ENCODE peak calls at places on chromosomes 3 and 15, in six cellular contexts. One of them, this sample, is unnamed.

GRCh38 chr3:125374501-125374995 is 577 bp downstream of the ZNF148 start:
- DNase-seq in Daoy: peak; percentile 41
- DNase-seq in NCI-H748 treated with DMSO at 0.1 percent for 48 hours: peak; percentile 21
- DNase-seq in activated naive CD8-positive, alpha-beta T cell treated with anti-CD3 and anti-CD28 coated beads for 36 hours: no peak
- DNase-seq in endodermal cell: peak; percentile 83
- DNase-seq in DMS79: peak; percentile 18
- DNase-seq in this sample: no peak

GRCh38 chr3:20974389-20974788 is 776.6 kb downstream of the ZNF385D start:
- DNase-seq in Daoy: no peak
- DNase-seq in endodermal cell: peak; percentile 57
- DNase-seq in activated naive CD8-positive, alpha-beta T cell treated with anti-CD3 and anti-CD28 coated beads for 36 hours: no peak
- DNase-seq in NCI-H748 treated with DMSO at 0.1 percent for 48 hours: no peak
- DNase-seq in DMS79: no peak
- DNase-seq in this sample: no peak

GRCh38 chr3:3088066-3088465 is 22.1 kb downstream of the IL5RA start:
- DNase-seq in endodermal cell: no peak
- DNase-seq in DMS79: no peak
- DNase-seq in Daoy: no peak
- DNase-seq in NCI-H748 treated with DMSO at 0.1 percent for 48 hours: no peak
- DNase-seq in activated naive CD8-positive, alpha-beta T cell treated with anti-CD3 and anti-CD28 coated beads for 36 hours: no peak
- DNase-seq in this sample: no peak

GRCh38 chr3:5004319-5005152 is 25.3 kb downstream of the BHLHE40 start:
- DNase-seq in DMS79: no peak
- DNase-seq in endodermal cell: peak; percentile 42
- DNase-seq in Daoy: no peak
- DNase-seq in activated naive CD8-positive, alpha-beta T cell treated with anti-CD3 and anti-CD28 coated beads for 36 hours: no peak
- DNase-seq in NCI-H748 treated with DMSO at 0.1 percent for 48 hours: no peak
- DNase-seq in this sample: no peak

GRCh38 chr3:86988235-86988634 is 2.7 kb downstream of the VGLL3 start:
- DNase-seq in activated naive CD8-positive, alpha-beta T cell treated with anti-CD3 and anti-CD28 coated beads for 36 hours: no peak
- DNase-seq in endodermal cell: no peak
- DNase-seq in DMS79: no peak
- DNase-seq in Daoy: peak; percentile 61
- DNase-seq in NCI-H748 treated with DMSO at 0.1 percent for 48 hours: no peak
- DNase-seq in this sample: no peak

GRCh38 chr15:29204356-29204755 is 65.3 kb downstream of the NSMCE3 start:
- DNase-seq in endodermal cell: no peak
- DNase-seq in Daoy: no peak
- DNase-seq in NCI-H748 treated with DMSO at 0.1 percent for 48 hours: no peak
- DNase-seq in DMS79: no peak
- DNase-seq in activated naive CD8-positive, alpha-beta T cell treated with anti-CD3 and anti-CD28 coated beads for 36 hours: no peak
- DNase-seq in this sample: no peak

GRCh38 chr3:193594946-193595689 is 2.1 kb downstream of the OPA1 start:
- DNase-seq in NCI-H748 treated with DMSO at 0.1 percent for 48 hours: no peak
- DNase-seq in activated naive CD8-positive, alpha-beta T cell treated with anti-CD3 and anti-CD28 coated beads for 36 hours: no peak
- DNase-seq in DMS79: no peak
- DNase-seq in endodermal cell: no peak
- DNase-seq in Daoy: peak; percentile 13
- DNase-seq in this sample: no peak

GRCh38 chr3:113496924-113497323 is 18.0 kb downstream of the SPICE1 start:
- DNase-seq in NCI-H748 treated with DMSO at 0.1 percent for 48 hours: no peak
- DNase-seq in DMS79: no peak
- DNase-seq in activated naive CD8-positive, alpha-beta T cell treated with anti-CD3 and anti-CD28 coated beads for 36 hours: no peak
- DNase-seq in endodermal cell: no peak
- DNase-seq in Daoy: peak; percentile 5
- DNase-seq in this sample: no peak

GRCh38 chr3:106161236-106161635 is 292.4 kb upstream of the CBLB start:
- DNase-seq in NCI-H748 treated with DMSO at 0.1 percent for 48 hours: no peak
- DNase-seq in endodermal cell: no peak
- DNase-seq in DMS79: no peak
- DNase-seq in Daoy: no peak
- DNase-seq in activated naive CD8-positive, alpha-beta T cell treated with anti-CD3 and anti-CD28 coated beads for 36 hours: no peak
- DNase-seq in this sample: no peak

GRCh38 chr15:58495836-58496501 is 64.2 kb downstream of the LIPC start:
- DNase-seq in Daoy: no peak
- DNase-seq in NCI-H748 treated with DMSO at 0.1 percent for 48 hours: no peak
- DNase-seq in activated naive CD8-positive, alpha-beta T cell treated with anti-CD3 and anti-CD28 coated beads for 36 hours: no peak
- DNase-seq in DMS79: no peak
- DNase-seq in endodermal cell: no peak
- DNase-seq in this sample: no peak

GRCh38 chr3:114451561-114452018 is 157.8 kb downstream of the TIGIT start:
- DNase-seq in Daoy: peak; percentile 13
- DNase-seq in DMS79: peak; percentile 45
- DNase-seq in activated naive CD8-positive, alpha-beta T cell treated with anti-CD3 and anti-CD28 coated beads for 36 hours: no peak
- DNase-seq in endodermal cell: no peak
- DNase-seq in NCI-H748 treated with DMSO at 0.1 percent for 48 hours: peak; percentile 2
- DNase-seq in this sample: no peak

GRCh38 chr15:63490345-63491034 is 13.9 kb upstream of the USP3 start:
- DNase-seq in NCI-H748 treated with DMSO at 0.1 percent for 48 hours: no peak
- DNase-seq in endodermal cell: peak; percentile 67
- DNase-seq in Daoy: no peak
- DNase-seq in activated naive CD8-positive, alpha-beta T cell treated with anti-CD3 and anti-CD28 coated beads for 36 hours: no peak
- DNase-seq in DMS79: no peak
- DNase-seq in this sample: no peak

GRCh38 chr15:67884009-67884408 is 44.2 kb upstream of the RNU6-1 start:
- DNase-seq in activated naive CD8-positive, alpha-beta T cell treated with anti-CD3 and anti-CD28 coated beads for 36 hours: no peak
- DNase-seq in DMS79: no peak
- DNase-seq in endodermal cell: no peak
- DNase-seq in NCI-H748 treated with DMSO at 0.1 percent for 48 hours: no peak
- DNase-seq in Daoy: no peak
- DNase-seq in this sample: no peak

GRCh38 chr3:27720899-27721716 is 1.0 kb downstream of the EOMES start:
- DNase-seq in activated naive CD8-positive, alpha-beta T cell treated with anti-CD3 and anti-CD28 coated beads for 36 hours: no peak
- DNase-seq in NCI-H748 treated with DMSO at 0.1 percent for 48 hours: no peak
- DNase-seq in endodermal cell: peak; percentile 90
- DNase-seq in Daoy: no peak
- DNase-seq in DMS79: peak; percentile 22
- DNase-seq in this sample: no peak

GRCh38 chr3:197555281-197556261 is at the start of gene BDH1:
- DNase-seq in DMS79: peak; percentile 54
- DNase-seq in endodermal cell: peak; percentile 87
- DNase-seq in Daoy: peak; percentile 67
- DNase-seq in activated naive CD8-positive, alpha-beta T cell treated with anti-CD3 and anti-CD28 coated beads for 36 hours: peak; percentile 86
- DNase-seq in NCI-H748 treated with DMSO at 0.1 percent for 48 hours: peak; percentile 3
- DNase-seq in this sample: no peak

GRCh38 chr3:32403663-32404062 is 12.0 kb downstream of the CMTM7 start:
- DNase-seq in DMS79: peak; percentile 7
- DNase-seq in activated naive CD8-positive, alpha-beta T cell treated with anti-CD3 and anti-CD28 coated beads for 36 hours: no peak
- DNase-seq in Daoy: no peak
- DNase-seq in endodermal cell: no peak
- DNase-seq in NCI-H748 treated with DMSO at 0.1 percent for 48 hours: peak; percentile 21
- DNase-seq in this sample: no peak

GRCh38 chr15:65730560-65731172 is 61.4 kb downstream of the DENND4A start:
- DNase-seq in DMS79: no peak
- DNase-seq in activated naive CD8-positive, alpha-beta T cell treated with anti-CD3 and anti-CD28 coated beads for 36 hours: no peak
- DNase-seq in NCI-H748 treated with DMSO at 0.1 percent for 48 hours: no peak
- DNase-seq in endodermal cell: no peak
- DNase-seq in Daoy: no peak
- DNase-seq in this sample: no peak

GRCh38 chr3:148551767-148552260 is 145.9 kb upstream of the AGTR1 start:
- DNase-seq in activated naive CD8-positive, alpha-beta T cell treated with anti-CD3 and anti-CD28 coated beads for 36 hours: no peak
- DNase-seq in DMS79: no peak
- DNase-seq in Daoy: no peak
- DNase-seq in NCI-H748 treated with DMSO at 0.1 percent for 48 hours: no peak
- DNase-seq in endodermal cell: no peak
- DNase-seq in this sample: no peak

GRCh38 chr3:4898454-4899313 is 80.6 kb upstream of the BHLHE40 start:
- DNase-seq in NCI-H748 treated with DMSO at 0.1 percent for 48 hours: no peak
- DNase-seq in DMS79: no peak
- DNase-seq in activated naive CD8-positive, alpha-beta T cell treated with anti-CD3 and anti-CD28 coated beads for 36 hours: peak; percentile 21
- DNase-seq in endodermal cell: no peak
- DNase-seq in Daoy: peak; percentile 8
- DNase-seq in this sample: no peak

GRCh38 chr15:35289029-35289617 is 204.0 kb upstream of the NANOGP8 start:
- DNase-seq in Daoy: peak; percentile 34
- DNase-seq in NCI-H748 treated with DMSO at 0.1 percent for 48 hours: no peak
- DNase-seq in DMS79: no peak
- DNase-seq in activated naive CD8-positive, alpha-beta T cell treated with anti-CD3 and anti-CD28 coated beads for 36 hours: no peak
- DNase-seq in endodermal cell: no peak
- DNase-seq in this sample: no peak

GRCh38 chr3:131819656-131820055 is 215.2 kb downstream of the CPNE4 start:
- DNase-seq in activated naive CD8-positive, alpha-beta T cell treated with anti-CD3 and anti-CD28 coated beads for 36 hours: no peak
- DNase-seq in NCI-H748 treated with DMSO at 0.1 percent for 48 hours: no peak
- DNase-seq in Daoy: no peak
- DNase-seq in DMS79: no peak
- DNase-seq in endodermal cell: no peak
- DNase-seq in this sample: no peak

GRCh38 chr3:174023445-174023844 is 625.9 kb downstream of the NLGN1 start:
- DNase-seq in DMS79: peak; percentile 21
- DNase-seq in endodermal cell: no peak
- DNase-seq in activated naive CD8-positive, alpha-beta T cell treated with anti-CD3 and anti-CD28 coated beads for 36 hours: no peak
- DNase-seq in NCI-H748 treated with DMSO at 0.1 percent for 48 hours: no peak
- DNase-seq in Daoy: peak; percentile 9
- DNase-seq in this sample: no peak

GRCh38 chr15:75921732-75922703 is 18.3 kb downstream of the FBXO22 start:
- DNase-seq in NCI-H748 treated with DMSO at 0.1 percent for 48 hours: no peak
- DNase-seq in Daoy: peak; percentile 48
- DNase-seq in activated naive CD8-positive, alpha-beta T cell treated with anti-CD3 and anti-CD28 coated beads for 36 hours: no peak
- DNase-seq in DMS79: no peak
- DNase-seq in endodermal cell: peak; percentile 74
- DNase-seq in this sample: no peak

GRCh38 chr3:151203053-151203420 is at the start of gene GPR171:
- DNase-seq in endodermal cell: no peak
- DNase-seq in NCI-H748 treated with DMSO at 0.1 percent for 48 hours: no peak
- DNase-seq in Daoy: no peak
- DNase-seq in activated naive CD8-positive, alpha-beta T cell treated with anti-CD3 and anti-CD28 coated beads for 36 hours: peak; percentile 71
- DNase-seq in DMS79: no peak
- DNase-seq in this sample: no peak

GRCh38 chr3:159904911-159905310 is 83.7 kb upstream of the IL12A start:
- DNase-seq in NCI-H748 treated with DMSO at 0.1 percent for 48 hours: no peak
- DNase-seq in endodermal cell: no peak
- DNase-seq in activated naive CD8-positive, alpha-beta T cell treated with anti-CD3 and anti-CD28 coated beads for 36 hours: no peak
- DNase-seq in Daoy: no peak
- DNase-seq in DMS79: no peak
- DNase-seq in this sample: no peak

GRCh38 chr15:68550498-68551295 is 28.1 kb upstream of the CORO2B start:
- DNase-seq in Daoy: peak; percentile 61
- DNase-seq in activated naive CD8-positive, alpha-beta T cell treated with anti-CD3 and anti-CD28 coated beads for 36 hours: peak; percentile 64
- DNase-seq in NCI-H748 treated with DMSO at 0.1 percent for 48 hours: peak; percentile 15
- DNase-seq in endodermal cell: peak; percentile 94
- DNase-seq in DMS79: peak; percentile 0
- DNase-seq in this sample: no peak

GRCh38 chr3:14423197-14423743 is 20.9 kb downstream of the SLC6A6 start:
- DNase-seq in NCI-H748 treated with DMSO at 0.1 percent for 48 hours: no peak
- DNase-seq in DMS79: no peak
- DNase-seq in activated naive CD8-positive, alpha-beta T cell treated with anti-CD3 and anti-CD28 coated beads for 36 hours: no peak
- DNase-seq in Daoy: no peak
- DNase-seq in endodermal cell: no peak
- DNase-seq in this sample: no peak

GRCh38 chr3:44960387-44961026 is 15.5 kb downstream of the ZDHHC3 start:
- DNase-seq in NCI-H748 treated with DMSO at 0.1 percent for 48 hours: no peak
- DNase-seq in DMS79: no peak
- DNase-seq in endodermal cell: no peak
- DNase-seq in activated naive CD8-positive, alpha-beta T cell treated with anti-CD3 and anti-CD28 coated beads for 36 hours: no peak
- DNase-seq in Daoy: no peak
- DNase-seq in this sample: no peak

GRCh38 chr15:87959080-87959479 is 297.5 kb downstream of the NTRK3 start:
- DNase-seq in endodermal cell: peak; percentile 80
- DNase-seq in Daoy: peak; percentile 10
- DNase-seq in DMS79: no peak
- DNase-seq in activated naive CD8-positive, alpha-beta T cell treated with anti-CD3 and anti-CD28 coated beads for 36 hours: no peak
- DNase-seq in NCI-H748 treated with DMSO at 0.1 percent for 48 hours: peak; percentile 13
- DNase-seq in this sample: no peak

GRCh38 chr15:75054172-75054897 is 30.9 kb downstream of the PPCDC start:
- DNase-seq in Daoy: no peak
- DNase-seq in DMS79: no peak
- DNase-seq in activated naive CD8-positive, alpha-beta T cell treated with anti-CD3 and anti-CD28 coated beads for 36 hours: no peak
- DNase-seq in NCI-H748 treated with DMSO at 0.1 percent for 48 hours: no peak
- DNase-seq in endodermal cell: no peak
- DNase-seq in this sample: no peak

GRCh38 chr3:79233431-79234060 is 534.3 kb downstream of the ROBO1 start:
- DNase-seq in DMS79: no peak
- DNase-seq in NCI-H748 treated with DMSO at 0.1 percent for 48 hours: no peak
- DNase-seq in Daoy: no peak
- DNase-seq in activated naive CD8-positive, alpha-beta T cell treated with anti-CD3 and anti-CD28 coated beads for 36 hours: no peak
- DNase-seq in endodermal cell: no peak
- DNase-seq in this sample: no peak

GRCh38 chr3:111238896-111239295 is 167.3 kb downstream of the NECTIN3 start:
- DNase-seq in DMS79: no peak
- DNase-seq in NCI-H748 treated with DMSO at 0.1 percent for 48 hours: no peak
- DNase-seq in activated naive CD8-positive, alpha-beta T cell treated with anti-CD3 and anti-CD28 coated beads for 36 hours: peak; percentile 4
- DNase-seq in endodermal cell: no peak
- DNase-seq in Daoy: no peak
- DNase-seq in this sample: no peak

GRCh38 chr3:57570051-57570450 is 14.0 kb downstream of the PDE12 start:
- DNase-seq in Daoy: no peak
- DNase-seq in NCI-H748 treated with DMSO at 0.1 percent for 48 hours: no peak
- DNase-seq in endodermal cell: no peak
- DNase-seq in activated naive CD8-positive, alpha-beta T cell treated with anti-CD3 and anti-CD28 coated beads for 36 hours: no peak
- DNase-seq in DMS79: no peak
- DNase-seq in this sample: no peak

GRCh38 chr15:64536244-64536836 is 76.0 kb downstream of the ZNF609 start:
- DNase-seq in NCI-H748 treated with DMSO at 0.1 percent for 48 hours: no peak
- DNase-seq in activated naive CD8-positive, alpha-beta T cell treated with anti-CD3 and anti-CD28 coated beads for 36 hours: peak; percentile 15
- DNase-seq in endodermal cell: no peak
- DNase-seq in Daoy: peak; percentile 81
- DNase-seq in DMS79: no peak
- DNase-seq in this sample: no peak

This sample was measured in NCI-H1436 treated with DMSO at 0.1 percent for 48 hours.